ENCODE peak calls at places on chromosomes 5 and 9, in six cellular contexts. L is Karpas-422, B is ovary, Q is kidney, I is A549, A is HCT116. F is an unnamed sample.

GRCh38 chr9:109904666-109905065 is 124.7 kb downstream of the PALM2AKAP2 start:
- DNase-seq in A (no peak), Q (no peak), B (no peak), I (no peak), L (no peak), F (no peak)

GRCh38 chr9:13646500-13646899 is 367.0 kb upstream of the MPDZ start:
- DNase-seq in B (no peak), I (no peak), Q (no peak), A (no peak), L (no peak), F (no peak)

GRCh38 chr9:127203501-127204327 is 60.9 kb upstream of the GARNL3 start:
- DNase-seq in I (no peak), B (no peak), L (no peak), A (no peak), Q (peak; percentile 45), F (no peak)

GRCh38 chr9:93317495-93318094 is 133.7 kb downstream of the WNK2 start:
- DNase-seq in L (no peak), B (no peak), I (no peak), Q (peak; percentile 75), A (no peak), F (peak; percentile 56)

GRCh38 chr9:87158779-87159178 is 211.5 kb upstream of the GAS1 start:
- DNase-seq in I (no peak), L (no peak), Q (no peak), B (no peak), A (no peak), F (no peak)

GRCh38 chr9:19030899-19031298 is 2.1 kb downstream of the SAXO1 start:
- DNase-seq in L (no peak), Q (no peak), I (no peak), B (no peak), A (no peak), F (no peak)

GRCh38 chr9:88651682-88652633 is 117.0 kb downstream of the NXNL2 start:
- DNase-seq in Q (peak; percentile 93), I (peak; percentile 67), A (no peak), L (no peak), B (peak; percentile 85), F (peak; percentile 86)

GRCh38 chr9:105357937-105358336 is 89.9 kb upstream of the FSD1L start:
- DNase-seq in B (no peak), I (no peak), Q (no peak), A (no peak), L (no peak), F (no peak)

GRCh38 chr5:140175367-140176027 is 509 bp downstream of the CYSTM1 start:
- DNase-seq in L (peak; percentile 81), A (no peak), B (peak; percentile 77), I (peak; percentile 74), Q (peak; percentile 93), F (peak; percentile 82)

GRCh38 chr5:163943546-163943945 is 438.1 kb downstream of the MAT2B start:
- DNase-seq in A (no peak), Q (no peak), I (no peak), L (no peak), B (no peak), F (no peak)

GRCh38 chr5:40480392-40480791 is 199.3 kb upstream of the PTGER4 start:
- DNase-seq in Q (no peak), A (no peak), L (no peak), I (no peak), B (no peak), F (no peak)

GRCh38 chr5:32505718-32506117 is 61.2 kb upstream of the ZFR start:
- DNase-seq in B (no peak), I (no peak), A (no peak), Q (no peak), L (no peak), F (no peak)

GRCh38 chr5:107455111-107455544 is 215.6 kb downstream of the EFNA5 start:
- DNase-seq in B (no peak), L (no peak), A (no peak), Q (no peak), I (no peak), F (no peak)

GRCh38 chr5:148482697-148483462 is 99.1 kb downstream of the FBXO38 start:
- DNase-seq in I (peak; percentile 69), B (peak; percentile 15), Q (peak; percentile 76), A (peak; percentile 44), L (peak; percentile 83), F (no peak)

DNA sequence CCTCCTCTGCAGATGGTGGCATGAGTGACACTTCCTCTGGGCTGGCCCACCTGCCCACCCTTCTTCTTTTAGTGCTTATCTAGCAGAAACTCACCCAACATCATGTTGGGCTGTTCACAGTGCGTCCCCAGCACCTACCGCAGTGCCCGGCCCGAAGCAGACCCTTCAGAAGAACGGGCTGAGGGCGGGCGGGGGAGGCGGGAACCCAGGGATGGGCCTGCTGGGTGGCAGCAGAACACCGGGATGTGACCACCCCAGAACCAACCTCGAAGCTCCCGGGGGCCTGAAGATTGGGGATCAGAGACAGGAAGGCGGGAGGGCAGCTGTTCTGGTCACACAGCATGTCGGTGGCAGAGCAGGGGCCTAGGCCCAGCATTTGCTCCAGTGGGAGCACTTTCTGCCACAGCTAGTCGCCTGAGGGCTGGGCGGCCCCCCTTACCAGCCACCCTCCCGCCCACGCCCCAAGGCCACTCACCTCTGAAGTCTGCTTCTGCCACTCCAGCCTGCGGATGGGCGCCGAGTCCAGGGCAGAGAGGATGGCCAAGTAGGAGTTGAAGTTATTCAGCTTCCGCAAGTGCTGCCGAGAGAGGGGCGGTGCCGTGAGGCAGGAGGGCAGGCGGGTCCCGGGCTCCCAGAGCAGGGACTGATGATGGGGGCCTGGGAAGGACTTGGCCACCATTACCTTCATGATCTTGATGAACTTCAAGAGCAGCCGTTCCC is 38.7 kb downstream of the PRRT1B start:
- DNase-seq in Q (no peak), B (no peak), I (no peak), A (no peak), L (no peak), F (no peak)
- H3K4me1 ChIP-seq in Q (peaks cover 3% of the 10 kb centered on the region), B (no peaks in the 10 kb centered on the region), I (no peaks in the 10 kb centered on the region), A (no peaks in the 10 kb centered on the region), L (no peaks in the 10 kb centered on the region), F (no peaks in the 10 kb centered on the region)

GRCh38 chr5:176366575-176366894 is 1.2 kb downstream of the ARL10 start:
- DNase-seq in I (no peak), B (no peak), Q (no peak), A (no peak), L (no peak), F (no peak)
- H3K4me3 ChIP-seq in I (no peak overlapping the region), B (no peak overlapping the region), Q (no peak overlapping the region), A (no peak overlapping the region), L (peak overlapping the region; percentile 78), F (peak overlapping the region; percentile 61)

GRCh38 chr9:72576087-72576486 is 54.7 kb downstream of the TMC1 start:
- DNase-seq in A (no peak), B (no peak), Q (no peak), I (no peak), L (no peak), F (no peak)

GRCh38 chr9:72583370-72583769 is 62.0 kb downstream of the TMC1 start:
- DNase-seq in B (no peak), L (no peak), Q (no peak), A (no peak), I (no peak), F (no peak)

GRCh38 chr9:72579190-72579589 is 57.8 kb downstream of the TMC1 start:
- DNase-seq in A (peak; percentile 69), L (no peak), B (no peak), Q (no peak), I (peak; percentile 92), F (peak; percentile 76)

GRCh38 chr9:72577212-72577753 is 55.9 kb downstream of the TMC1 start:
- DNase-seq in I (peak; percentile 52), L (no peak), Q (no peak), A (peak; percentile 68), B (no peak), F (no peak)

DNA sequence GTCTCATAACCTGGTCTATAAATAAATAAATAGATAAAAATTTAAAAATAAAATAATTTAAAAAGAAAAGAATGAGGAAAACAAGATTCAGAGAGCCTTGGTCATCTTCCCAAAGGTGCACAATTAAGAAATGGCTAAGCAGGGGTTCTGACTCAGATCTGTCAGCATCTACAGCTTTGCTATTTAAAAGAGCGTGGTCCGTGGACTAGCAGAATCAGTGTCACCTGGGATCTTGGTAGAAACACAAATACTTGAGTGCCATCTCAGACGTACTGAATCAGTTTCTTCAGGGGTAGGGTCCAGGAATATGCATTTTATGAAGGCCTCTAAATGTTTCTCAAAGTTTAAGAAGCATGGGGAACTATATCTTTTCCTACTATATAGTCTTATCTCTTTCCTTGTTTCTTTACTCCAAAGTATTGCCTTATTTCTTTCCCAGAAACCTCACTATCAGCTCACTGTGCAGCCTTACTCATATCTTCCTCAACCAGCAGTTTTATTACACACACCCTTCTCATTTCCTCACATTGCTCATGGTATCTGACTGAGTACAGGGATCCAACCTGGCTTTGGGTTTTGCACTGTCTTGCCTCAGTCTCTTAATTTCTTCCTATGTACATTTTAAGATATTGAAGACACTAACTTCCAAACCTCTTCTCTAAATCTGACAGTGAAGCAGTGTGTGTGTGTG is 58.6 kb downstream of the TMC1 start:
- DNase-seq in L (no peak), A (no peak), B (no peak), I (no peak), Q (no peak), F (no peak)
- H3K4me1 ChIP-seq in L (no peaks in the 10 kb centered on the region), A (peaks cover 76% of the 10 kb centered on the region), B (peaks cover 6% of the 10 kb centered on the region), I (peaks cover 67% of the 10 kb centered on the region), Q (peaks cover 3% of the 10 kb centered on the region), F (peaks cover 53% of the 10 kb centered on the region)

GRCh38 chr9:120924698-120925534 is 1.7 kb downstream of the TRAF1 start:
- DNase-seq in Q (no peak), I (no peak), B (no peak), A (no peak), L (no peak), F (no peak)
- H3K4me3 ChIP-seq in Q (no peak overlapping the region), I (no peak overlapping the region), B (no peak overlapping the region), A (no peak overlapping the region), L (peak overlapping the region; percentile 73), F (no peak overlapping the region)

GRCh38 chr5:150186796-150187356 is 3.0 kb upstream of the SLC6A7 start:
- DNase-seq in I (no peak), Q (no peak), A (no peak), B (no peak), L (no peak), F (no peak)
- H3K4me1 ChIP-seq in I (no peaks in the 10 kb centered on the region), Q (no peaks in the 10 kb centered on the region), A (peaks cover 7% of the 10 kb centered on the region), B (no peaks in the 10 kb centered on the region), L (no peaks in the 10 kb centered on the region), F (no peaks in the 10 kb centered on the region)